ENCODE peak calls at places on chromosomes 13 and 19, in four cellular contexts. Z is NCI-H2081, R is AG04449, A is Caco-2. C is an unnamed sample.
A peak's percentile ranks its signal among the peaks of the same experiment; 100 is the strongest.

GRCh38 chr19:4391701-4392543 is 8.4 kb downstream of the SH3GL1 start:
- DNase-seq in Z (no peak), R (no peak), A (no peak), C (no peak)

GRCh38 chr19:40608957-40609356 is 7.8 kb downstream of the LTBP4 start:
- DNase-seq in Z (no peak), R (no peak), A (no peak), C (no peak)

GRCh38 chr13:24473646-24474045 is 38.9 kb downstream of the PARP4 start:
- DNase-seq in Z (no peak), R (no peak), A (no peak), C (no peak)

GRCh38 chr19:46861691-46862503 is 1.1 kb downstream of the ARHGAP35 start:
- DNase-seq in Z (no peak), R (no peak), A (no peak), C (no peak)

GRCh38 chr13:31733066-31733465 is 6.3 kb upstream of the RXFP2 start:
- DNase-seq in Z (no peak), R (no peak), A (no peak), C (no peak)

GRCh38 chr19:3333662-3334061 is 32.7 kb upstream of the NFIC start:
- DNase-seq in Z (no peak), R (no peak), A (no peak), C (no peak)

GRCh38 chr13:104872153-104872552 is 1663.3 kb downstream of the EFNB2 start:
- DNase-seq in Z (no peak), R (no peak), A (no peak), C (no peak)

GRCh38 chr19:1249298-1249989 is 1.1 kb downstream of the MIDN start:
- DNase-seq in Z (peak; percentile 90), R (no peak), A (peak; percentile 92), C (peak; percentile 69)